ENCODE peak calls at places on chromosomes 2 and 18, in four cellular contexts. One of them, this sample, is unnamed.

GRCh38 chr2:132438650-132439030 is 22.0 kb downstream of the GPR39 start:
- DNase-seq in AG10803: peak; percentile 76
- DNase-seq in transverse colon: no peak
- DNase-seq in CD4-positive, alpha-beta T cell: no peak
- DNase-seq in this sample: peak; percentile 97

GRCh38 chr2:229407170-229407569 is 136.1 kb upstream of the PID1 start:
- DNase-seq in AG10803: peak; percentile 82
- DNase-seq in transverse colon: peak; percentile 52
- DNase-seq in CD4-positive, alpha-beta T cell: no peak
- DNase-seq in this sample: peak; percentile 98

GRCh38 chr2:44805391-44805790 is 136.1 kb upstream of the SIX3 start:
- DNase-seq in AG10803: no peak
- DNase-seq in transverse colon: no peak
- DNase-seq in CD4-positive, alpha-beta T cell: no peak
- DNase-seq in this sample: no peak

GRCh38 chr2:95366514-95366913 is 36.0 kb upstream of the FAHD2A start:
- DNase-seq in AG10803: no peak
- DNase-seq in transverse colon: no peak
- DNase-seq in CD4-positive, alpha-beta T cell: no peak
- DNase-seq in this sample: no peak

GRCh38 chr2:128667391-128667790 is 348.7 kb upstream of the HS6ST1 start:
- DNase-seq in AG10803: no peak
- DNase-seq in transverse colon: no peak
- DNase-seq in CD4-positive, alpha-beta T cell: no peak
- DNase-seq in this sample: no peak

GRCh38 chr2:8656811-8657210 is 25.0 kb upstream of the ID2 start:
- DNase-seq in AG10803: no peak
- DNase-seq in transverse colon: no peak
- DNase-seq in CD4-positive, alpha-beta T cell: no peak
- DNase-seq in this sample: no peak

GRCh38 chr2:12720181-12720580 is 3.4 kb downstream of the TRIB2 start:
- DNase-seq in AG10803: no peak
- DNase-seq in transverse colon: no peak
- DNase-seq in CD4-positive, alpha-beta T cell: no peak
- DNase-seq in this sample: no peak

GRCh38 chr2:231545105-231545902 is 15.1 kb upstream of the NMUR1 start:
- DNase-seq in AG10803: no peak
- DNase-seq in transverse colon: peak; percentile 69
- DNase-seq in CD4-positive, alpha-beta T cell: no peak
- DNase-seq in this sample: no peak

GRCh38 chr2:219041252-219041651 is at the start of gene CFAP65:
- DNase-seq in AG10803: peak; percentile 35
- DNase-seq in transverse colon: peak; percentile 58
- DNase-seq in CD4-positive, alpha-beta T cell: no peak
- DNase-seq in this sample: no peak

GRCh38 chr2:31812051-31812798 is 198.6 kb downstream of the MEMO1 start:
- DNase-seq in AG10803: no peak
- DNase-seq in transverse colon: no peak
- DNase-seq in CD4-positive, alpha-beta T cell: no peak
- DNase-seq in this sample: peak; percentile 28

GRCh38 chr2:108455571-108455970 is 6.6 kb downstream of the GCC2 start:
- DNase-seq in AG10803: no peak
- DNase-seq in transverse colon: no peak
- DNase-seq in CD4-positive, alpha-beta T cell: no peak
- DNase-seq in this sample: no peak

GRCh38 chr2:25043241-25043867 is 1.5 kb downstream of the EFR3B start:
- DNase-seq in AG10803: peak; percentile 63
- DNase-seq in transverse colon: no peak
- DNase-seq in CD4-positive, alpha-beta T cell: peak; percentile 4
- DNase-seq in this sample: peak; percentile 46

GRCh38 chr2:75592028-75592427 is 31.3 kb upstream of the EVA1A start:
- DNase-seq in AG10803: peak; percentile 83
- DNase-seq in transverse colon: no peak
- DNase-seq in CD4-positive, alpha-beta T cell: no peak
- DNase-seq in this sample: peak; percentile 90

GRCh38 chr2:42385225-42385624 is 24.2 kb upstream of the COX7A2L start:
- DNase-seq in AG10803: no peak
- DNase-seq in transverse colon: peak; percentile 53
- DNase-seq in CD4-positive, alpha-beta T cell: no peak
- DNase-seq in this sample: peak; percentile 20

GRCh38 chr2:17915099-17915498 is 36.6 kb downstream of the KCNS3 start:
- DNase-seq in AG10803: no peak
- DNase-seq in transverse colon: no peak
- DNase-seq in CD4-positive, alpha-beta T cell: no peak
- DNase-seq in this sample: no peak

DNA sequence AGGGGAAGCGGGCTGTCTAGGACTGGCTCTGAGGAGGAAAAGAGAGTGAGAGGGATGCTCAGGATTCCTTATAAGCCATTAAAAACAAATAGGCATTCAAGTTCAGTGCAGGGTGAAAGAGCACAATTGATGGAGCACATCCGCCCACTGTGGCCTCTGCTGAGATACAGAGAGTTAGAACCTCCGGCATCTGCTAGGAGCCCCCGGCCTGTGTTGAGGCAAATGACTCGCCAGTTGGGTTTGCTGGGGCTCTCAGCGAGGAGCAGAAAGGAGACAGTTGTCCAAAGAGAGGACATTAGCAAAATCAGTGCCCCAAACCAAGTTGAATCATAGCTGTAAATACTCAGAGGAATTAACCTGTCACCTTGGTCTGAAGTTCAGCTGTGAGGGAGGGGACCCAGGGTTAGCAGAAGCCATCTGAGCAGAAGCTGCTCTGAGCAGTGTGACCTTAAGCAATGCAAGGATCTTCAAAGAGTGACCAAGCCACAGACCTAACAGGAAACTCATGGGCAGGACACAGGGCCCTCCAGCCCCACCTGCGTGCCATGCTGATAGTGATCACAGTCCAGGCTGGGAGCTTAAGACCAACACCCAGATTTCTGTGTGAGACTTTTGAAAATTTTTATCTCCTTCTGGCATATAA is 23.3 kb upstream of the IL18RAP start:
- DNase-seq in AG10803: no peak
- DNase-seq in transverse colon: no peak
- DNase-seq in CD4-positive, alpha-beta T cell: no peak
- DNase-seq in this sample: no peak
- TF ChIP-seq CTCF in AG10803: no peak
- TF ChIP-seq CTCF in transverse colon: no peak
- TF ChIP-seq CTCF in CD4-positive, alpha-beta T cell: no peak
- TF ChIP-seq CTCF in this sample: no peak

GRCh38 chr2:54955358-54955673 is 94.9 kb downstream of the RTN4 start:
- DNase-seq in AG10803: no peak
- DNase-seq in transverse colon: no peak
- DNase-seq in CD4-positive, alpha-beta T cell: no peak
- DNase-seq in this sample: no peak
- TF ChIP-seq CTCF in AG10803: no peak
- TF ChIP-seq CTCF in transverse colon: no peak
- TF ChIP-seq CTCF in CD4-positive, alpha-beta T cell: no peak
- TF ChIP-seq CTCF in this sample: no peak

DNA sequence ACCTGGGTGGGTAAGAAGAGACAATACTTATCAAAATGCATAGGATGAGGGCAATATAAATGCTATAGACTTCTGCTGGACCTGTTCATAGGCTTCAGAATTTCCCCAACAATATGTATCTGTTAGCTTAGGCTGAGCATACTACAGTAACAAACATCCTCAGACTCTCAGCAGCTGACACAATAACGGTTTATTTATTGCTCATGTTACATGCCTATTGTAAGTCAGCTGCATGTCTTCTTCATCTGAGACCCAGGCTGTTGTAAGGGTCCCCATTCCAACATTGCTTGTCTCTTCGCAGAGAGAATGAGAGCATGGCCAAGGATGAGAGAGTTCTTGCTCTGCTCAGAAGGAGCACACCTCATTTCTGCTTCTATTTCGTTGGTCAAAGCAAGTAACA is 150.7 kb downstream of the TMEM200C start:
- DNase-seq in AG10803: no peak
- DNase-seq in transverse colon: no peak
- DNase-seq in CD4-positive, alpha-beta T cell: no peak
- DNase-seq in this sample: no peak
- TF ChIP-seq CTCF in AG10803: no peak
- TF ChIP-seq CTCF in transverse colon: no peak
- TF ChIP-seq CTCF in CD4-positive, alpha-beta T cell: no peak
- TF ChIP-seq CTCF in this sample: no peak

DNA sequence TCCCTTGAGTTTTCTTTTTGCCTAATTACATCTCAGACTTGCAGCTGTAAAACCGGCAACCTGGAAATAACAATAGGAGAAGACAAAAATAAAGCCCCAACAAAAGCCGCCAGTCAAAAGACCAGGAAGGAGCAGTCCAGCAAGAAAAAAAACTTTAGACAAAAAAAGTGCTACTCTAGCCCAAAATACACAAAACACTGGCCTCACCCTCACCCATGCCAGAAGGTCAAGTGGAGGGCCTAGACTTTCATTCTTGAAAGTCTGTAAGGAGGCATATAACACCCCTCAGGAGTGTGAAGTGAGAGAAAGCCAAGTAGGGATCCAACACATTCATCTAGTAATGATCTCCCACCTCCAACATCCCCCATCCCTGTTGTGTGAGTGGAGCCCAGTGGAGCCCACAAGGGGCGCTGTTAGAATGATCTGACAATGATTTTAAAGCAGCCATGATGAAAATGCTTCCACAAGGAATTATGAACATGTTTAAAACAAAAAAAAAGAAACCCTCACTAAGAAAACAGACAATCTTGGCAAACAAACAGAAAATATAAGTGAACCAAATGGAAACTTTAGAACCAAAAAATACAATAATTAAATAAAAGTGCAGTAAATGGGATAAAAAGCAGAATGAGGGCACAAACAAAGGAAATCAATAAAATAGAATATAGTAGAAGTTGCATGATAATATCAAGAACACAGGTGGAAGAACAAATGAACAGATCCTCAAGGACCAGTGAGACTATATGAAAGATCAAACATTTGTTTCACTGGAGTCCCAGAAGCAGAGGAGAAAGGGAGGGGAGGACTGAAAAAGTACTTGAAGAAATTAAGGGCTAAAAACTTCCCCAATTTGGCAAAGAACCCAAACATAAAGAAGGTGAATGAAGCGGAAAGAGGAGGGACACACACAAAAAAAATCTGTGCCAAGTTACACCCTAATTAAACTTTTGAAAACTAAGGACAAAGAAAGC is 23.9 kb downstream of the SESTD1 start:
- DNase-seq in AG10803: no peak
- DNase-seq in transverse colon: no peak
- DNase-seq in CD4-positive, alpha-beta T cell: no peak
- DNase-seq in this sample: no peak
- TF ChIP-seq CTCF in AG10803: no peak
- TF ChIP-seq CTCF in transverse colon: no peak
- TF ChIP-seq CTCF in CD4-positive, alpha-beta T cell: no peak
- TF ChIP-seq CTCF in this sample: no peak

DNA sequence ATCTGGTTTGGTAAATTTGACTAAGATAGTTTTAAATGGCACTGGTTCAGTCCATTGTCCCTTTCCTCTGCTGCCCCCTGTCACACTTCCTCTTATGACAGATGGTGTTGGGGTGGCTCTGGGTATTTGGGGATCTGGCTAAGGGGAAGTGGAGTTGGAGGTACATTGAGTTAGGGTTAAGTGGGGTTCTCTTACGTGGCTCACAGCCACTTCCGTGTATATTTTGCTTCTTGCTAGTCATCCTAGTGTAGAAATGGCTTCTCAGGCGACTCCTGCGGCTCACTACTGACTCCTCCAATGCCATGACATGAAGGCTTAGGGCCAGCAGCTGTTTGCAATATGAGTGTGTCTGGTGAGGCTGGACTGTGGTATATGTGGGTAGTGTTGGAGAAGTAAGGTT is 187.0 kb downstream of the HAUS1 start:
- DNase-seq in AG10803: peak; percentile 9
- DNase-seq in transverse colon: no peak
- DNase-seq in CD4-positive, alpha-beta T cell: no peak
- DNase-seq in this sample: no peak
- TF ChIP-seq CTCF in AG10803: no peak
- TF ChIP-seq CTCF in transverse colon: no peak
- TF ChIP-seq CTCF in CD4-positive, alpha-beta T cell: no peak
- TF ChIP-seq CTCF in this sample: no peak

DNA sequence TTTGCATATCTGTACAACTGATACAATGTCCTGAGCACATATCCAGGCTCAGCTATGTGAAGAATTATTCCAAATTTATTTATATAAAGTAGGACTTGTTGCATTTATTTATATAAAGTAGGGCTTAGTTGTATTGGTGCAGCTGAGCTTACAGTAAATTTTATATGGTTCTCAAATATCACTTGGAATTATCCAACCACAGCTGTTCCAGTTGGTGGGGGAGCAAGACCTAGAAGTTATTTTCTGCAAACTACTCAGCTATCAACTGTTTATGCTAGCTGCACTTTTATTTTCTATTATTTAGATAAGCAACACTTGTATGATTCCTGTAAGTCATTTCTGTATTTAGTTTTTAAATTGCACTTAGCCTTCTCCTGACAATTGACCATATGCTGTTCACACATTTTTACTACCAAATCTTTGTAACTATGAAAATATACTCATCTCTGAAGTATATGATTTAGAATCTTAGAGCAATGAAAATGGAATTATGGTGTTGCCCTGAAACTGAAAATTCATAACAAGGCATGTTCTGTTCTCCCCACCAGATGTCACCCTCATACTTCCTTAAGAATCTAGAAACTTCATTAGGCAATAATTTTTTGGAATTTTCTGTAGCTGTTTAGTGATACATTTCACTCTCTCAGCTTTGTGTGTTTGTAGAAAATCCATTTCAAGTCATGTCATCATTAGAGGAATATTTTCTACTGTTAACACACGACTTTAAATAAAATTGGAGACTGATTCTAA is 157.0 kb upstream of the CBLN2 start:
- DNase-seq in AG10803: peak; percentile 17
- DNase-seq in transverse colon: no peak
- DNase-seq in CD4-positive, alpha-beta T cell: no peak
- DNase-seq in this sample: peak; percentile 40
- TF ChIP-seq CTCF in AG10803: peak; percentile 30
- TF ChIP-seq CTCF in transverse colon: no peak
- TF ChIP-seq CTCF in CD4-positive, alpha-beta T cell: no peak
- TF ChIP-seq CTCF in this sample: peak; percentile 61

GRCh38 chr2:238739668-238740067 is 108.2 kb upstream of the TWIST2 start:
- DNase-seq in AG10803: no peak
- DNase-seq in transverse colon: no peak
- DNase-seq in CD4-positive, alpha-beta T cell: no peak
- DNase-seq in this sample: no peak
- TF ChIP-seq CTCF in AG10803: no peak
- TF ChIP-seq CTCF in transverse colon: no peak
- TF ChIP-seq CTCF in CD4-positive, alpha-beta T cell: no peak
- TF ChIP-seq CTCF in this sample: no peak

DNA sequence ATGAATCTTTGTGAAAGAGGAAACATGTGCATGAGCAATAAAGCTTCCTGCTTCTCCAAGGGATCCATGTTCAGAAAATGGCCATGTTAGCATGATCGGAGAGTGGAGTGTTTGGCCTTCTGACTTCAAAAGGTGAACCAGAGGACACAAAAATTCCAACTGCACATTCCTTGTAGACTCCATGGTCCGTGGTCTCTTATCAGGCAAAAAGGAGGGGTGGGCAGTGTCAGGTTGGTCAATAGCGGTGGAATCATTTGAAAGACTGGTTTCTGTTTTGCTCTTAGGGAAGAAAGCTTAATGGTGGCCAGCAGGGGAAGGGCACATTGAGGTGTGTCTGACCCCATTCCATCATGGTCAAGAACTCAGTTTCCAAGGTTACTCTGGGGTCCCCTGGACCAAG is 144.2 kb downstream of the SOCS6 start:
- DNase-seq in AG10803: no peak
- DNase-seq in transverse colon: no peak
- DNase-seq in CD4-positive, alpha-beta T cell: no peak
- DNase-seq in this sample: no peak
- TF ChIP-seq CTCF in AG10803: no peak
- TF ChIP-seq CTCF in transverse colon: no peak
- TF ChIP-seq CTCF in CD4-positive, alpha-beta T cell: no peak
- TF ChIP-seq CTCF in this sample: no peak